ENCODE peak calls at places on chromosomes 16 and 17, in five cellular contexts. One of them, this sample, is unnamed.

GRCh38 chr16:20906225-20906870 is 5.8 kb downstream of the LYRM1 start:
- DNase-seq in GM12878: no peak
- DNase-seq in SK-N-SH: no peak
- DNase-seq in HCT116: no peak
- DNase-seq in K562: no peak
- DNase-seq in this sample: no peak

GRCh38 chr16:11138769-11139623 is 117.0 kb downstream of the SOCS1 start:
- DNase-seq in GM12878: no peak
- DNase-seq in SK-N-SH: no peak
- DNase-seq in HCT116: no peak
- DNase-seq in K562: no peak
- DNase-seq in this sample: peak; percentile 96

GRCh38 chr17:75872434-75873351 is 5.7 kb downstream of the TRIM47 start:
- DNase-seq in GM12878: no peak
- DNase-seq in SK-N-SH: peak; percentile 52
- DNase-seq in HCT116: no peak
- DNase-seq in K562: peak; percentile 57
- DNase-seq in this sample: peak; percentile 99

GRCh38 chr17:76441681-76442340 is 11.1 kb downstream of the UBE2O start:
- DNase-seq in GM12878: no peak
- DNase-seq in SK-N-SH: no peak
- DNase-seq in HCT116: no peak
- DNase-seq in K562: peak; percentile 43
- DNase-seq in this sample: no peak

GRCh38 chr16:66026211-66026610 is 340.3 kb upstream of the CDH5 start:
- DNase-seq in GM12878: no peak
- DNase-seq in SK-N-SH: peak; percentile 61
- DNase-seq in HCT116: no peak
- DNase-seq in K562: peak; percentile 9
- DNase-seq in this sample: no peak

GRCh38 chr16:15775663-15776304 is 81.0 kb downstream of the MYH11 start:
- DNase-seq in GM12878: no peak
- DNase-seq in SK-N-SH: no peak
- DNase-seq in HCT116: no peak
- DNase-seq in K562: no peak
- DNase-seq in this sample: no peak

GRCh38 chr17:66383353-66383752 is 80.9 kb downstream of the PRKCA start:
- DNase-seq in GM12878: no peak
- DNase-seq in SK-N-SH: peak; percentile 54
- DNase-seq in HCT116: no peak
- DNase-seq in K562: no peak
- DNase-seq in this sample: no peak

GRCh38 chr17:81652901-81653771 is 3.2 kb downstream of the PDE6G start:
- DNase-seq in GM12878: no peak
- DNase-seq in SK-N-SH: peak; percentile 56
- DNase-seq in HCT116: no peak
- DNase-seq in K562: no peak
- DNase-seq in this sample: no peak

GRCh38 chr17:45394913-45395568 is 37.6 kb downstream of the ARHGAP27 start:
- DNase-seq in GM12878: no peak
- DNase-seq in SK-N-SH: peak; percentile 95
- DNase-seq in HCT116: peak; percentile 45
- DNase-seq in K562: peak; percentile 93
- DNase-seq in this sample: peak; percentile 72

GRCh38 chr16:48300391-48300856 is 53.1 kb upstream of the ABCC11 start:
- DNase-seq in GM12878: no peak
- DNase-seq in SK-N-SH: no peak
- DNase-seq in HCT116: peak; percentile 26
- DNase-seq in K562: peak; percentile 30
- DNase-seq in this sample: no peak

GRCh38 chr17:71441098-71441497 is 679.7 kb upstream of the SOX9 start:
- DNase-seq in GM12878: no peak
- DNase-seq in SK-N-SH: no peak
- DNase-seq in HCT116: peak; percentile 79
- DNase-seq in K562: no peak
- DNase-seq in this sample: no peak

GRCh38 chr17:2562162-2562858 is 31.1 kb upstream of the PAFAH1B1 start:
- DNase-seq in GM12878: no peak
- DNase-seq in SK-N-SH: no peak
- DNase-seq in HCT116: no peak
- DNase-seq in K562: no peak
- DNase-seq in this sample: no peak

GRCh38 chr17:66302761-66303626 is 581 bp downstream of the PRKCA start:
- DNase-seq in GM12878: no peak
- DNase-seq in SK-N-SH: peak; percentile 80
- DNase-seq in HCT116: no peak
- DNase-seq in K562: peak; percentile 54
- DNase-seq in this sample: peak; percentile 70

GRCh38 chr17:67558740-67559380 is 158.9 kb upstream of the NOL11 start:
- DNase-seq in GM12878: no peak
- DNase-seq in SK-N-SH: no peak
- DNase-seq in HCT116: no peak
- DNase-seq in K562: peak; percentile 8
- DNase-seq in this sample: no peak

GRCh38 chr17:80477647-80478478 is 1.5 kb upstream of the NPTX1 start:
- DNase-seq in GM12878: no peak
- DNase-seq in SK-N-SH: peak; percentile 95
- DNase-seq in HCT116: no peak
- DNase-seq in K562: peak; percentile 48
- DNase-seq in this sample: no peak

GRCh38 chr17:80478487-80479245 is 2.3 kb upstream of the NPTX1 start:
- DNase-seq in GM12878: no peak
- DNase-seq in SK-N-SH: peak; percentile 73
- DNase-seq in HCT116: no peak
- DNase-seq in K562: no peak
- DNase-seq in this sample: no peak

GRCh38 chr17:80474933-80475915 is 1.2 kb downstream of the NPTX1 start:
- DNase-seq in GM12878: no peak
- DNase-seq in SK-N-SH: peak; percentile 69
- DNase-seq in HCT116: no peak
- DNase-seq in K562: no peak
- DNase-seq in this sample: no peak

GRCh38 chr17:80475949-80476876 is at the start of gene NPTX1:
- DNase-seq in GM12878: no peak
- DNase-seq in SK-N-SH: peak; percentile 87
- DNase-seq in HCT116: no peak
- DNase-seq in K562: no peak
- DNase-seq in this sample: no peak

DNA sequence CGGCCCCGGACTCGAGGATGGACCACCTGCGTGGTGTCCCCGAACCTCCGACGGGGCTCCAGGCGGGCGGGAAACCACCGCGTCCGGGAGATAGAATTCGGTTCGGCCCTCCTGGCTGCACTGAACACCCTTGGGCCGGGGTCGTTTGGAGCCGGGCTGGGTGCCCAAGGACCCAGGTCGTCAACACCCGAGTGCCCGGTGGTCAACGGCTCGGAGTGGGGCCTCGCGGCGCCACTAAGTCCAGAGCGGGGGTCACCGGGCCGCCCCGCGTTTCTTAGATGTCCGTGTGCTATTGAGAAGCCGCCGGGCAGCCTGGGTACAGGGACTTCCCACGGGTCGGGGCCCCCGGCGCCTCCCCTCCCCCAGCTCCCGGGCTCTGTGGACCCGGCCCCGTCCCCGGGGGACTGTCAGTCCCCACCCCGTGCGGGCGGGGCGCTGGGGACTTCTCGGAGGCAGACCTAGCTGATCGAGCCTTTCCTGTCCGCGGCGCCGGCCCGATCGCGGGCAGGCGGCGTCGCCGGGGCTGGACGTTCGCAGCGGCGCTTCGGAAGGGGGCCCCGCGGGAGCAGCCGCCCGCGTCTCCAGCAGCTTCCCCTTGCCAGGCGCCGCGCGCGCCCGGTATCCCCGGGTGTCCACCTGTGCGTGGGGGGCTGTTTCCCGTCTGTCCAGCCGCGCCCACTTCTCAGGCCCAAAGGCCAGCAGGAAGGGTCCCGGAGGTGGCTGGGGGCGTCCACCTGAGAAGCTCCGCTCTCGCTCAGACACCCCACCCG is 655 bp upstream of the NPTX1 start:
- DNase-seq in GM12878: no peak
- DNase-seq in SK-N-SH: peak; percentile 75
- DNase-seq in HCT116: no peak
- DNase-seq in K562: no peak
- DNase-seq in this sample: no peak
- TF ChIP-seq ZBTB33 in GM12878: no peak
- TF ChIP-seq ZBTB33 in SK-N-SH: no peak
- TF ChIP-seq ZBTB33 in HCT116: no peak
- TF ChIP-seq ZBTB33 in K562: no peak
- TF ChIP-seq ZBTB33 in this sample: no peak

GRCh38 chr17:73291260-73291801 is 20.5 kb downstream of the CDC42EP4 start:
- DNase-seq in GM12878: peak; percentile 70
- DNase-seq in SK-N-SH: no peak
- DNase-seq in HCT116: peak; percentile 79
- DNase-seq in K562: peak; percentile 82
- DNase-seq in this sample: no peak
- TF ChIP-seq ZBTB33 in GM12878: no peak
- TF ChIP-seq ZBTB33 in SK-N-SH: no peak
- TF ChIP-seq ZBTB33 in HCT116: peak; percentile 15
- TF ChIP-seq ZBTB33 in K562: no peak
- TF ChIP-seq ZBTB33 in this sample: no peak

GRCh38 chr16:4750896-4751295 is 16.1 kb downstream of the ZNF500 start:
- DNase-seq in GM12878: no peak
- DNase-seq in SK-N-SH: no peak
- DNase-seq in HCT116: no peak
- DNase-seq in K562: no peak
- DNase-seq in this sample: no peak

GRCh38 chr16:4755687-4756086 is 11.3 kb downstream of the ZNF500 start:
- DNase-seq in GM12878: no peak
- DNase-seq in SK-N-SH: no peak
- DNase-seq in HCT116: no peak
- DNase-seq in K562: no peak
- DNase-seq in this sample: no peak

GRCh38 chr16:4754865-4755264 is 12.1 kb downstream of the ZNF500 start:
- DNase-seq in GM12878: no peak
- DNase-seq in SK-N-SH: no peak
- DNase-seq in HCT116: no peak
- DNase-seq in K562: no peak
- DNase-seq in this sample: no peak

GRCh38 chr16:4752351-4753100 is 14.4 kb downstream of the ZNF500 start:
- DNase-seq in GM12878: no peak
- DNase-seq in SK-N-SH: no peak
- DNase-seq in HCT116: no peak
- DNase-seq in K562: no peak
- DNase-seq in this sample: no peak

GRCh38 chr16:4753227-4753626 is 13.7 kb downstream of the ZNF500 start:
- DNase-seq in GM12878: no peak
- DNase-seq in SK-N-SH: no peak
- DNase-seq in HCT116: no peak
- DNase-seq in K562: no peak
- DNase-seq in this sample: no peak
- TF ChIP-seq ZBTB33 in GM12878: no peak
- TF ChIP-seq ZBTB33 in SK-N-SH: no peak
- TF ChIP-seq ZBTB33 in HCT116: no peak
- TF ChIP-seq ZBTB33 in K562: no peak
- TF ChIP-seq ZBTB33 in this sample: peak; percentile 82

GRCh38 chr17:79944821-79945391 is 90.8 kb downstream of the TBC1D16 start:
- DNase-seq in GM12878: no peak
- DNase-seq in SK-N-SH: peak; percentile 35
- DNase-seq in HCT116: no peak
- DNase-seq in K562: no peak
- DNase-seq in this sample: no peak

GRCh38 chr17:79944251-79944812 is 91.3 kb downstream of the TBC1D16 start:
- DNase-seq in GM12878: no peak
- DNase-seq in SK-N-SH: peak; percentile 43
- DNase-seq in HCT116: no peak
- DNase-seq in K562: no peak
- DNase-seq in this sample: no peak

GRCh38 chr17:79947351-79948031 is 88.2 kb downstream of the TBC1D16 start:
- DNase-seq in GM12878: no peak
- DNase-seq in SK-N-SH: no peak
- DNase-seq in HCT116: no peak
- DNase-seq in K562: no peak
- DNase-seq in this sample: no peak

GRCh38 chr17:79946352-79947231 is 89.1 kb downstream of the TBC1D16 start:
- DNase-seq in GM12878: no peak
- DNase-seq in SK-N-SH: peak; percentile 39
- DNase-seq in HCT116: no peak
- DNase-seq in K562: no peak
- DNase-seq in this sample: no peak

GRCh38 chr17:79945591-79946255 is 89.9 kb downstream of the TBC1D16 start:
- DNase-seq in GM12878: no peak
- DNase-seq in SK-N-SH: peak; percentile 35
- DNase-seq in HCT116: no peak
- DNase-seq in K562: no peak
- DNase-seq in this sample: no peak
- TF ChIP-seq ZBTB33 in GM12878: no peak
- TF ChIP-seq ZBTB33 in SK-N-SH: no peak
- TF ChIP-seq ZBTB33 in HCT116: no peak
- TF ChIP-seq ZBTB33 in K562: no peak
- TF ChIP-seq ZBTB33 in this sample: no peak